ENCODE peak calls at places on chromosome 2, in five cellular contexts. One of them, this sample, is unnamed.
A peak's percentile ranks its signal among the peaks of the same experiment; 100 is the strongest.

GRCh38 chr2:196277002-196277401 is 105.6 kb upstream of the STK17B start:
- DNase-seq in HCT116: no peak
- DNase-seq in GM23338: peak; percentile 65
- DNase-seq in endothelial cell of umbilical vein: peak; percentile 46
- DNase-seq in K562: peak; percentile 23
- DNase-seq in this sample: no peak

GRCh38 chr2:20487030-20487391 is 40.1 kb downstream of the RHOB start:
- DNase-seq in HCT116: no peak
- DNase-seq in GM23338: no peak
- DNase-seq in endothelial cell of umbilical vein: no peak
- DNase-seq in K562: no peak
- DNase-seq in this sample: no peak

GRCh38 chr2:138771534-138771933 is 8.7 kb downstream of the NXPH2 start:
- DNase-seq in endothelial cell of umbilical vein: no peak
- DNase-seq in HCT116: no peak
- DNase-seq in GM23338: peak; percentile 49
- DNase-seq in K562: no peak
- DNase-seq in this sample: no peak

GRCh38 chr2:86695053-86695691 is 24.9 kb upstream of the RMND5A start:
- DNase-seq in endothelial cell of umbilical vein: no peak
- DNase-seq in K562: no peak
- DNase-seq in GM23338: no peak
- DNase-seq in HCT116: peak; percentile 85
- DNase-seq in this sample: no peak

GRCh38 chr2:158095912-158096311 is 5.8 kb upstream of the UPP2 start:
- DNase-seq in endothelial cell of umbilical vein: no peak
- DNase-seq in GM23338: peak; percentile 14
- DNase-seq in HCT116: no peak
- DNase-seq in K562: no peak
- DNase-seq in this sample: no peak

GRCh38 chr2:161085041-161085598 is 75.1 kb upstream of the TANK start:
- DNase-seq in endothelial cell of umbilical vein: peak; percentile 89
- DNase-seq in HCT116: no peak
- DNase-seq in K562: no peak
- DNase-seq in GM23338: no peak
- DNase-seq in this sample: no peak

GRCh38 chr2:240429872-240430491 is 5.5 kb upstream of the GPC1 start:
- DNase-seq in HCT116: no peak
- DNase-seq in GM23338: no peak
- DNase-seq in endothelial cell of umbilical vein: no peak
- DNase-seq in K562: no peak
- DNase-seq in this sample: no peak

GRCh38 chr2:233800231-233800630 is 22.1 kb downstream of the MROH2A start:
- DNase-seq in GM23338: no peak
- DNase-seq in K562: no peak
- DNase-seq in HCT116: no peak
- DNase-seq in endothelial cell of umbilical vein: no peak
- DNase-seq in this sample: no peak

GRCh38 chr2:99240431-99240830 is 15.0 kb downstream of the LYG2 start:
- DNase-seq in HCT116: no peak
- DNase-seq in K562: no peak
- DNase-seq in endothelial cell of umbilical vein: no peak
- DNase-seq in GM23338: no peak
- DNase-seq in this sample: no peak

GRCh38 chr2:8685697-8686358 is 4.0 kb downstream of the ID2 start:
- DNase-seq in endothelial cell of umbilical vein: peak; percentile 34
- DNase-seq in GM23338: peak; percentile 61
- DNase-seq in K562: peak; percentile 83
- DNase-seq in HCT116: peak; percentile 8
- DNase-seq in this sample: no peak

GRCh38 chr2:113217455-113218282 is 43.9 kb downstream of the PSD4 start:
- DNase-seq in GM23338: no peak
- DNase-seq in K562: no peak
- DNase-seq in HCT116: no peak
- DNase-seq in endothelial cell of umbilical vein: peak; percentile 32
- DNase-seq in this sample: no peak

GRCh38 chr2:64859208-64860161 is 129.7 kb upstream of the SLC1A4 start:
- DNase-seq in HCT116: peak; percentile 63
- DNase-seq in K562: peak; percentile 92
- DNase-seq in endothelial cell of umbilical vein: peak; percentile 76
- DNase-seq in GM23338: peak; percentile 81
- DNase-seq in this sample: peak; percentile 53

GRCh38 chr2:226943862-226944610 is 108.2 kb downstream of the RHBDD1 start:
- DNase-seq in HCT116: no peak
- DNase-seq in GM23338: no peak
- DNase-seq in K562: no peak
- DNase-seq in endothelial cell of umbilical vein: no peak
- DNase-seq in this sample: no peak

GRCh38 chr2:8515864-8516533 is 165.9 kb upstream of the ID2 start:
- DNase-seq in GM23338: no peak
- DNase-seq in endothelial cell of umbilical vein: no peak
- DNase-seq in K562: no peak
- DNase-seq in HCT116: no peak
- DNase-seq in this sample: no peak

GRCh38 chr2:74440378-74441110 is 1.2 kb downstream of the RTKN start:
- DNase-seq in GM23338: peak; percentile 95
- DNase-seq in K562: peak; percentile 99
- DNase-seq in HCT116: peak; percentile 80
- DNase-seq in endothelial cell of umbilical vein: peak; percentile 89
- DNase-seq in this sample: no peak

GRCh38 chr2:45331034-45331786 is 279.9 kb downstream of the SRBD1 start:
- DNase-seq in HCT116: no peak
- DNase-seq in endothelial cell of umbilical vein: no peak
- DNase-seq in K562: no peak
- DNase-seq in GM23338: no peak
- DNase-seq in this sample: no peak

GRCh38 chr2:62343636-62344349 is 147.9 kb downstream of the B3GNT2 start:
- DNase-seq in GM23338: no peak
- DNase-seq in HCT116: no peak
- DNase-seq in K562: no peak
- DNase-seq in endothelial cell of umbilical vein: no peak
- DNase-seq in this sample: no peak

GRCh38 chr2:44615950-44616518 is 254.3 kb downstream of the CAMKMT start:
- DNase-seq in GM23338: peak; percentile 4
- DNase-seq in HCT116: no peak
- DNase-seq in K562: no peak
- DNase-seq in endothelial cell of umbilical vein: no peak
- DNase-seq in this sample: no peak

GRCh38 chr2:23649819-23650218 is 264.8 kb downstream of the KLHL29 start:
- DNase-seq in GM23338: no peak
- DNase-seq in HCT116: no peak
- DNase-seq in K562: no peak
- DNase-seq in endothelial cell of umbilical vein: peak; percentile 5
- DNase-seq in this sample: no peak

GRCh38 chr2:36408198-36408703 is 52.7 kb downstream of the CRIM1 start:
- DNase-seq in GM23338: peak; percentile 67
- DNase-seq in K562: no peak
- DNase-seq in HCT116: no peak
- DNase-seq in endothelial cell of umbilical vein: peak; percentile 88
- DNase-seq in this sample: no peak

GRCh38 chr2:98487806-98488189 is 43.1 kb downstream of the INPP4A start:
- DNase-seq in endothelial cell of umbilical vein: peak; percentile 35
- DNase-seq in HCT116: peak; percentile 39
- DNase-seq in GM23338: peak; percentile 70
- DNase-seq in K562: peak; percentile 53
- DNase-seq in this sample: no peak

GRCh38 chr2:166042768-166043390 is 84.9 kb downstream of the SCN1A start:
- DNase-seq in endothelial cell of umbilical vein: no peak
- DNase-seq in HCT116: no peak
- DNase-seq in K562: no peak
- DNase-seq in GM23338: no peak
- DNase-seq in this sample: no peak

GRCh38 chr2:59761966-59762365 is 791.5 kb downstream of the BCL11A start:
- DNase-seq in endothelial cell of umbilical vein: no peak
- DNase-seq in GM23338: no peak
- DNase-seq in HCT116: no peak
- DNase-seq in K562: no peak
- DNase-seq in this sample: no peak

GRCh38 chr2:27306657-27307544 is 1.3 kb downstream of the UCN start:
- DNase-seq in GM23338: peak; percentile 76
- DNase-seq in HCT116: no peak
- DNase-seq in K562: no peak
- DNase-seq in endothelial cell of umbilical vein: no peak
- DNase-seq in this sample: no peak

GRCh38 chr2:176283268-176283667 is 14.0 kb downstream of the MTX2 start:
- DNase-seq in GM23338: no peak
- DNase-seq in endothelial cell of umbilical vein: peak; percentile 66
- DNase-seq in HCT116: no peak
- DNase-seq in K562: no peak
- DNase-seq in this sample: no peak

GRCh38 chr2:102159295-102159694 is 16.7 kb downstream of the IL1R1 start:
- DNase-seq in endothelial cell of umbilical vein: no peak
- DNase-seq in K562: no peak
- DNase-seq in GM23338: no peak
- DNase-seq in HCT116: no peak
- DNase-seq in this sample: no peak

GRCh38 chr2:162838141-162838500 is 446 bp downstream of the KCNH7 start:
- DNase-seq in endothelial cell of umbilical vein: no peak
- DNase-seq in GM23338: no peak
- DNase-seq in K562: no peak
- DNase-seq in HCT116: no peak
- DNase-seq in this sample: no peak

GRCh38 chr2:127826047-127826446 is 15.1 kb upstream of the WDR33 start:
- DNase-seq in HCT116: no peak
- DNase-seq in endothelial cell of umbilical vein: no peak
- DNase-seq in K562: no peak
- DNase-seq in GM23338: no peak
- DNase-seq in this sample: no peak

GRCh38 chr2:127829845-127830246 is 18.9 kb upstream of the WDR33 start:
- DNase-seq in K562: peak; percentile 31
- DNase-seq in endothelial cell of umbilical vein: no peak
- DNase-seq in GM23338: peak; percentile 79
- DNase-seq in HCT116: no peak
- DNase-seq in this sample: peak; percentile 99
- H3K4me3 ChIP-seq in K562: no peak overlapping the region
- H3K4me3 ChIP-seq in endothelial cell of umbilical vein: no peak overlapping the region
- H3K4me3 ChIP-seq in GM23338: no peak overlapping the region
- H3K4me3 ChIP-seq in HCT116: no peak overlapping the region
- H3K4me3 ChIP-seq in this sample: peak overlapping the region; percentile 66

DNA sequence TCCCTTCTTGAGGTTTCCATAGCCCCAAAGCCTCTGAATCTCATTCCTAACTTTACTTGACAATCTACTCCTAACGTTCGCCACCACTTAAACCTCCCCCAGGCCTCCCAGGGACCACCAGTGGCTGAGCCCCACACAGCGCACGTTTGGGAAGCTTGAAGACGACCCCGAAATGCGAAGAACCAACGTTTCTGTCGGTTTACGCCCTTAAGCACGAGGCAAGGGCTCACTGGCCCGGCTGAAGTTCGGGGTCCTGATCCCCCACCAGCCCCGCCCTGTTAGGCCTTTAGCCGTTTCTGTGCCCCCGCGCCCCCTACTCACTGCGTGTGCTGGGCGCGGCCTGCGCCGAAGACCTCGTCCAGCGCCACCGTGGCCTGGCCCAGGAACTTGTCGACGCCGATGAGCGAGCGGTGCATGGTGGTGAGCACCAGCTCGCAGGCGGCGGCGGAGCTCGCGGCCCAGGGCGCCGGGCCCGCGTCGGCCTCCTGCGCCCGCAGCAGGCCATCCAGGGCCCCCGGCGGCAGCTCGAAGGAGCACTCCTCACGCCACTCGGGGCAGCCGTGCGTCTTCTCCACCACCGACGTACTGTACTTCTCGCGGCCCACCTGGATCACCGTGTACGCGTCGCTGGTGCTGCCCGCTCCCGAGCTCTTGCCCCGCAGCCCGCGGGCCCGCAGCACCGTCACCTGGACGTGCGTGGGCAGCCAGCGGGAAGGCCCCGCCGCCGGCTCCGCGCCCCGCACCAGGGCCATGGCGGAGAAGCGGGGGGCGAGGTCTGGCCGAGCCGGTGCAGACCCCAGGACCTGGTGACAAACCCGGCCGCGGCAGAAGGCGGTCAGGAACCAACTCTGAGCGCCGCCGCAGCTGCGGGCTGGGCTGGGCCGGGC is 479 bp downstream of the RAB11FIP5 start:
- DNase-seq in GM23338: peak; percentile 69
- DNase-seq in K562: peak; percentile 50
- DNase-seq in HCT116: peak; percentile 12
- DNase-seq in endothelial cell of umbilical vein: peak; percentile 71
- DNase-seq in this sample: no peak
- TF ChIP-seq POLR2AphosphoS5 in GM23338: no peak
- TF ChIP-seq POLR2AphosphoS5 in K562: no peak
- TF ChIP-seq POLR2AphosphoS5 in HCT116: no peak
- TF ChIP-seq POLR2AphosphoS5 in endothelial cell of umbilical vein: no peak
- TF ChIP-seq POLR2AphosphoS5 in this sample: no peak

DNA sequence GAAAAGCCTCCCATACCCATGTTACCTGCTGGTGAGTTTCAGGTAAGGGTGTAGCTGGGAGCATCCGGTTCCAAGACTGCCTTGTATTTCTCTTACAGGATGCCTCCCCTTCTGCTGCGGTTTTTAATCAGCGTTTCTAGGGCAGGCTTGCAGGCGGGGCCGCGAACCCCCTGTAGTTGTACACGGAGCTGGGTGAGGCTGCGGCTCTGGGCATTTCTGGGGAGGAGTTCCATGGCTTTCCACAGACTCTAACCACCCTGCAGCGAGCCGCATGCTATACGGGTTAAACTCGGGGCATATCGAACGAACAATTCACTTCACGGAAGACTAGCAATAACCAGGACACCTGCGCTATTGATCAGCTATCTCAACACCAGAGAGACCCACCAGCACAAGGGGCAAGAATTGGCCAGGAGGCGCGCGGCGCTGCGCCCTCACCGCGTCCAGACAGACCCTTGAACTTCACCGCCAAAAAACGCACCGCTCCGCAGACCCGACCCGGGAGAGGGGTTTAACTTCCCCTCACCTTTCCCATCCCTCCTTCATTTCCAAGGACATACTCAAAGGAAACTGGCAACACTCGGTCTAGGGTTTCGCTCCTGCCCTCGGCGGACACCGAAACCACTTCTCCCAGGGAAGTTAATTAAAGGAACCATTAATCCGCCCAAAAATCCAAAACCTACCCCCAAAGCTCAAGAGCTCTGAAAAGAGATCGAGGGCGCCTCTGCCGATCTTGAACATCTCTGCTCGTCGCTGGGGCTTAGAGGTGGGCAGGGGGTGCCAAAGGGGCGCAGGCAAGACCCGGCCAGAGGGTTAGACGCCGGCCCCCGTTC is 909 bp downstream of the TGFA start:
- DNase-seq in GM23338: peak; percentile 52
- DNase-seq in K562: no peak
- DNase-seq in HCT116: no peak
- DNase-seq in endothelial cell of umbilical vein: no peak
- DNase-seq in this sample: no peak
- TF ChIP-seq EZH2 in GM23338: peak; percentile 59
- TF ChIP-seq EZH2 in K562: no peak
- TF ChIP-seq EZH2 in HCT116: no peak
- TF ChIP-seq EZH2 in endothelial cell of umbilical vein: peak; percentile 89
- TF ChIP-seq EZH2 in this sample: peak; percentile 56

DNA sequence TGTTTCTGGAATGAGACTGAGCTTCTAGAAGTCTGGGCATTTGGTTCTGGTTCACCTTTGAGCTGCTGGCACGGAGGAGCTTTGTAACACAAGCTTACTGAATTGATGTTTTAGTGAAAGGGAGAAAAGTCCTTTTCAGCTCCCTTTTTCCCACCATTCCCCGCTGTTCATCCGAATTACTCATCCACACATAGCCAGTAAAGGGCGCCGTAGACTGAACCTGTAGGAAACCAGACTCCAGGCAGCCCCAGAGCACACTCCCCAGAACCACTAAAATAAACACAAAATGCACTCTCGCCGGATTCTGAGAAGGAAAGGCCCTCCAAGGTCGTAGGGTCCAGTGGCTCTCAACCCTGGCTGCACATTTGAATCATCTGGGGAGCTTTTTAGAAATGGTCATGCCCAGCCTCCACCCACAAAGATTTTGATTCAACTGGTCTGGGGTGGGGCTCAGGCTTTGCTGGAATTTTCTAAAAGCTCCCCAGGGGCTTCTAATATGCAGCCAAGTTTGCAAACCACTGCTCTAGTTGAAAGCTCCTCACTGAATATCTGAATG is 29.6 kb downstream of the TCF7L1 start:
- DNase-seq in endothelial cell of umbilical vein: no peak
- DNase-seq in K562: no peak
- DNase-seq in GM23338: no peak
- DNase-seq in HCT116: no peak
- DNase-seq in this sample: no peak
- H3K4me3 ChIP-seq in endothelial cell of umbilical vein: no peak overlapping the region
- H3K4me3 ChIP-seq in K562: no peak overlapping the region
- H3K4me3 ChIP-seq in GM23338: peak overlapping the region; percentile 9
- H3K4me3 ChIP-seq in HCT116: no peak overlapping the region
- H3K4me3 ChIP-seq in this sample: peak overlapping the region; percentile 42